ENCODE peak calls at places on chromosomes 4 and X, in eight cellular contexts. One of them, this sample, is unnamed. For H3K9me3, the result is how much of the 10 kb centered on the place peaks cover.

GRCh38 chr4:69760455-69760854 is at the start of gene SULT1B1:
- DNase-seq in neuronal stem cell: no peak
- DNase-seq in colonic mucosa: peak
- DNase-seq in psoas muscle: no peak
- DNase-seq in CD8-positive, alpha-beta memory T cell: peak
- DNase-seq in CD4-positive, CD25-positive, alpha-beta regulatory T cell: no peak
- DNase-seq in MM.1S: peak
- DNase-seq in BE2C: no peak
- DNase-seq in this sample: no peak

GRCh38 chrX:51608071-51608470 is 10.6 kb downstream of the CENPVL3 start:
- DNase-seq in neuronal stem cell: no peak
- DNase-seq in colonic mucosa: no peak
- DNase-seq in psoas muscle: no peak
- DNase-seq in CD8-positive, alpha-beta memory T cell: no peak
- DNase-seq in CD4-positive, CD25-positive, alpha-beta regulatory T cell: no peak
- DNase-seq in MM.1S: peak
- DNase-seq in BE2C: no peak
- DNase-seq in this sample: no peak

GRCh38 chr4:69689530-69690111 is 36.6 kb upstream of the UGT2A1 start:
- DNase-seq in neuronal stem cell: peak
- DNase-seq in colonic mucosa: no peak
- DNase-seq in psoas muscle: no peak
- DNase-seq in CD8-positive, alpha-beta memory T cell: peak
- DNase-seq in CD4-positive, CD25-positive, alpha-beta regulatory T cell: no peak
- DNase-seq in MM.1S: peak
- DNase-seq in BE2C: no peak
- DNase-seq in this sample: no peak

GRCh38 chr4:73721419-73721818 is 18.9 kb upstream of the CXCL8 start:
- DNase-seq in neuronal stem cell: no peak
- DNase-seq in colonic mucosa: no peak
- DNase-seq in psoas muscle: no peak
- DNase-seq in CD8-positive, alpha-beta memory T cell: no peak
- DNase-seq in CD4-positive, CD25-positive, alpha-beta regulatory T cell: no peak
- DNase-seq in MM.1S: no peak
- DNase-seq in BE2C: no peak
- DNase-seq in this sample: no peak

GRCh38 chr4:173450281-173450680 is 51.4 kb upstream of the SCRG1 start:
- DNase-seq in neuronal stem cell: no peak
- DNase-seq in colonic mucosa: no peak
- DNase-seq in psoas muscle: no peak
- DNase-seq in CD8-positive, alpha-beta memory T cell: no peak
- DNase-seq in CD4-positive, CD25-positive, alpha-beta regulatory T cell: no peak
- DNase-seq in MM.1S: no peak
- DNase-seq in BE2C: no peak
- DNase-seq in this sample: no peak

GRCh38 chr4:100843897-100844296 is 326.1 kb upstream of the EMCN start:
- DNase-seq in neuronal stem cell: no peak
- DNase-seq in colonic mucosa: no peak
- DNase-seq in psoas muscle: no peak
- DNase-seq in CD8-positive, alpha-beta memory T cell: no peak
- DNase-seq in CD4-positive, CD25-positive, alpha-beta regulatory T cell: no peak
- DNase-seq in MM.1S: no peak
- DNase-seq in BE2C: no peak
- DNase-seq in this sample: no peak

GRCh38 chr4:117467404-117467803 is 382.0 kb upstream of the TRAM1L1 start:
- DNase-seq in neuronal stem cell: no peak
- DNase-seq in colonic mucosa: no peak
- DNase-seq in psoas muscle: no peak
- DNase-seq in CD8-positive, alpha-beta memory T cell: no peak
- DNase-seq in CD4-positive, CD25-positive, alpha-beta regulatory T cell: no peak
- DNase-seq in MM.1S: no peak
- DNase-seq in BE2C: no peak
- DNase-seq in this sample: no peak

GRCh38 chrX:154369453-154370299 is 4.8 kb downstream of the FLNA start:
- DNase-seq in neuronal stem cell: peak
- DNase-seq in colonic mucosa: peak
- DNase-seq in psoas muscle: peak
- DNase-seq in CD8-positive, alpha-beta memory T cell: peak
- DNase-seq in CD4-positive, CD25-positive, alpha-beta regulatory T cell: peak
- DNase-seq in MM.1S: no peak
- DNase-seq in BE2C: peak
- DNase-seq in this sample: peak

GRCh38 chr4:142721187-142721586 is 124.9 kb downstream of the INPP4B start:
- DNase-seq in neuronal stem cell: no peak
- DNase-seq in colonic mucosa: no peak
- DNase-seq in psoas muscle: no peak
- DNase-seq in CD8-positive, alpha-beta memory T cell: no peak
- DNase-seq in CD4-positive, CD25-positive, alpha-beta regulatory T cell: no peak
- DNase-seq in MM.1S: no peak
- DNase-seq in BE2C: no peak
- DNase-seq in this sample: no peak

GRCh38 chr4:88965053-88965452 is 91.9 kb downstream of the FAM13A start:
- DNase-seq in neuronal stem cell: no peak
- DNase-seq in colonic mucosa: no peak
- DNase-seq in psoas muscle: no peak
- DNase-seq in CD8-positive, alpha-beta memory T cell: no peak
- DNase-seq in CD4-positive, CD25-positive, alpha-beta regulatory T cell: no peak
- DNase-seq in MM.1S: no peak
- DNase-seq in BE2C: no peak
- DNase-seq in this sample: no peak

GRCh38 chr4:107452717-107453116 is 267.3 kb downstream of the PAPSS1 start:
- DNase-seq in neuronal stem cell: no peak
- DNase-seq in colonic mucosa: no peak
- DNase-seq in psoas muscle: no peak
- DNase-seq in CD8-positive, alpha-beta memory T cell: no peak
- DNase-seq in CD4-positive, CD25-positive, alpha-beta regulatory T cell: no peak
- DNase-seq in MM.1S: no peak
- DNase-seq in BE2C: no peak
- DNase-seq in this sample: no peak

GRCh38 chrX:86066998-86067397 is 19.6 kb upstream of the CHM start:
- DNase-seq in neuronal stem cell: no peak
- DNase-seq in colonic mucosa: no peak
- DNase-seq in psoas muscle: no peak
- DNase-seq in CD8-positive, alpha-beta memory T cell: no peak
- DNase-seq in CD4-positive, CD25-positive, alpha-beta regulatory T cell: no peak
- DNase-seq in MM.1S: no peak
- DNase-seq in BE2C: peak
- DNase-seq in this sample: no peak

GRCh38 chr4:121675715-121676114 is 21.1 kb downstream of the ANXA5 start:
- DNase-seq in neuronal stem cell: no peak
- DNase-seq in colonic mucosa: no peak
- DNase-seq in psoas muscle: no peak
- DNase-seq in CD8-positive, alpha-beta memory T cell: no peak
- DNase-seq in CD4-positive, CD25-positive, alpha-beta regulatory T cell: no peak
- DNase-seq in MM.1S: no peak
- DNase-seq in BE2C: no peak
- DNase-seq in this sample: no peak

GRCh38 chr4:73740353-73740778 is at the start of gene CXCL8:
- DNase-seq in neuronal stem cell: no peak
- DNase-seq in colonic mucosa: peak
- DNase-seq in psoas muscle: no peak
- DNase-seq in CD8-positive, alpha-beta memory T cell: no peak
- DNase-seq in CD4-positive, CD25-positive, alpha-beta regulatory T cell: no peak
- DNase-seq in MM.1S: no peak
- DNase-seq in BE2C: no peak
- DNase-seq in this sample: no peak

GRCh38 chrX:65601530-65602281 is 65.7 kb upstream of the MSN start:
- DNase-seq in neuronal stem cell: no peak
- DNase-seq in colonic mucosa: peak
- DNase-seq in psoas muscle: peak
- DNase-seq in CD8-positive, alpha-beta memory T cell: peak
- DNase-seq in CD4-positive, CD25-positive, alpha-beta regulatory T cell: no peak
- DNase-seq in MM.1S: peak
- DNase-seq in BE2C: no peak
- DNase-seq in this sample: peak

GRCh38 chr4:47383829-47384427 is 79.6 kb downstream of the COMMD8 start:
- DNase-seq in neuronal stem cell: peak
- DNase-seq in colonic mucosa: no peak
- DNase-seq in psoas muscle: no peak
- DNase-seq in CD8-positive, alpha-beta memory T cell: peak
- DNase-seq in CD4-positive, CD25-positive, alpha-beta regulatory T cell: no peak
- DNase-seq in MM.1S: peak
- DNase-seq in BE2C: no peak
- DNase-seq in this sample: no peak

GRCh38 chr4:40065010-40065409 is 8.4 kb downstream of the N4BP2 start:
- DNase-seq in neuronal stem cell: no peak
- DNase-seq in colonic mucosa: no peak
- DNase-seq in psoas muscle: no peak
- DNase-seq in CD8-positive, alpha-beta memory T cell: no peak
- DNase-seq in CD4-positive, CD25-positive, alpha-beta regulatory T cell: no peak
- DNase-seq in MM.1S: no peak
- DNase-seq in BE2C: no peak
- DNase-seq in this sample: no peak

GRCh38 chr4:57442241-57442640 is 332.1 kb upstream of the IGFBP7 start:
- DNase-seq in neuronal stem cell: no peak
- DNase-seq in colonic mucosa: no peak
- DNase-seq in psoas muscle: no peak
- DNase-seq in CD8-positive, alpha-beta memory T cell: no peak
- DNase-seq in CD4-positive, CD25-positive, alpha-beta regulatory T cell: no peak
- DNase-seq in MM.1S: no peak
- DNase-seq in BE2C: no peak
- DNase-seq in this sample: no peak

GRCh38 chr4:164215113-164215741 is 538.7 kb upstream of the SMIM31 start:
- DNase-seq in neuronal stem cell: no peak
- DNase-seq in colonic mucosa: no peak
- DNase-seq in psoas muscle: no peak
- DNase-seq in CD8-positive, alpha-beta memory T cell: no peak
- DNase-seq in CD4-positive, CD25-positive, alpha-beta regulatory T cell: no peak
- DNase-seq in MM.1S: no peak
- DNase-seq in BE2C: peak
- DNase-seq in this sample: no peak

GRCh38 chr4:129043523-129043922 is 49.8 kb downstream of the SCLT1 start:
- DNase-seq in neuronal stem cell: no peak
- DNase-seq in colonic mucosa: no peak
- DNase-seq in psoas muscle: no peak
- DNase-seq in CD8-positive, alpha-beta memory T cell: no peak
- DNase-seq in CD4-positive, CD25-positive, alpha-beta regulatory T cell: no peak
- DNase-seq in MM.1S: no peak
- DNase-seq in BE2C: no peak
- DNase-seq in this sample: no peak

GRCh38 chr4:124304936-124305335 is 407.6 kb downstream of the ANKRD50 start:
- DNase-seq in neuronal stem cell: no peak
- DNase-seq in colonic mucosa: no peak
- DNase-seq in psoas muscle: no peak
- DNase-seq in CD8-positive, alpha-beta memory T cell: no peak
- DNase-seq in CD4-positive, CD25-positive, alpha-beta regulatory T cell: no peak
- DNase-seq in MM.1S: no peak
- DNase-seq in BE2C: no peak
- DNase-seq in this sample: no peak

GRCh38 chr4:7291372-7292135 is 99.2 kb downstream of the SORCS2 start:
- DNase-seq in neuronal stem cell: no peak
- DNase-seq in colonic mucosa: no peak
- DNase-seq in psoas muscle: no peak
- DNase-seq in CD8-positive, alpha-beta memory T cell: no peak
- DNase-seq in CD4-positive, CD25-positive, alpha-beta regulatory T cell: no peak
- DNase-seq in MM.1S: no peak
- DNase-seq in BE2C: peak
- DNase-seq in this sample: no peak

GRCh38 chr4:18247189-18247588 is 225.6 kb upstream of the LCORL start:
- DNase-seq in neuronal stem cell: no peak
- DNase-seq in colonic mucosa: no peak
- DNase-seq in psoas muscle: no peak
- DNase-seq in CD8-positive, alpha-beta memory T cell: no peak
- DNase-seq in CD4-positive, CD25-positive, alpha-beta regulatory T cell: no peak
- DNase-seq in MM.1S: peak
- DNase-seq in BE2C: no peak
- DNase-seq in this sample: no peak

DNA sequence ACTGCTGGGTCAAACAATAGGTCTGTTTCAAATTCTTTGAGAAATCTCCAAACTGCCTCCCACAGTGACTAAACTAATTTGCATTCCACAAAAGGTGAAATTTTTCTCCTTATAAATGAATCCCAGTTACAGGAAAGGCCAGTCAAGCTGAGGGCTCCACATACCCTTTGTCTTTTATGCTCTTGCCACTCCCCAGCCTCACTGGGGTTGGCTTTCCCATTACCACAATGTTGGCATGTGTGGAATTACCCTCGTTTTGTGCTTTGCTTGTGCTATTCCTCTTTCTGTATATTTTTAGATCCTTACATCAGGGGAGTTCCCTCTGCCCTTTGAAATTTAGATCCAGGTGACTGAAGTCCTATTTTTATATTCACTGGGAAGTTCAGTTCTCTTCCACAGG is 220.2 kb upstream of the LCORL start:
- DNase-seq in neuronal stem cell: no peak
- DNase-seq in colonic mucosa: no peak
- DNase-seq in psoas muscle: no peak
- DNase-seq in CD8-positive, alpha-beta memory T cell: no peak
- DNase-seq in CD4-positive, CD25-positive, alpha-beta regulatory T cell: no peak
- DNase-seq in MM.1S: no peak
- DNase-seq in BE2C: no peak
- DNase-seq in this sample: no peak
- H3K9me3 ChIP-seq in neuronal stem cell: under half
- H3K9me3 ChIP-seq in colonic mucosa: under half
- H3K9me3 ChIP-seq in psoas muscle: under half
- H3K9me3 ChIP-seq in CD8-positive, alpha-beta memory T cell: under half
- H3K9me3 ChIP-seq in CD4-positive, CD25-positive, alpha-beta regulatory T cell: under half
- H3K9me3 ChIP-seq in MM.1S: under half
- H3K9me3 ChIP-seq in BE2C: under half
- H3K9me3 ChIP-seq in this sample: under half

GRCh38 chrX:48058621-48059295 is 12.7 kb downstream of the ZNF630 start:
- DNase-seq in neuronal stem cell: no peak
- DNase-seq in colonic mucosa: no peak
- DNase-seq in psoas muscle: no peak
- DNase-seq in CD8-positive, alpha-beta memory T cell: no peak
- DNase-seq in CD4-positive, CD25-positive, alpha-beta regulatory T cell: no peak
- DNase-seq in MM.1S: no peak
- DNase-seq in BE2C: no peak
- DNase-seq in this sample: no peak
- H3K9me3 ChIP-seq in neuronal stem cell: under half
- H3K9me3 ChIP-seq in colonic mucosa: under half
- H3K9me3 ChIP-seq in psoas muscle: under half
- H3K9me3 ChIP-seq in CD8-positive, alpha-beta memory T cell: under half
- H3K9me3 ChIP-seq in CD4-positive, CD25-positive, alpha-beta regulatory T cell: under half
- H3K9me3 ChIP-seq in MM.1S: under half
- H3K9me3 ChIP-seq in BE2C: under half
- H3K9me3 ChIP-seq in this sample: under half

DNA sequence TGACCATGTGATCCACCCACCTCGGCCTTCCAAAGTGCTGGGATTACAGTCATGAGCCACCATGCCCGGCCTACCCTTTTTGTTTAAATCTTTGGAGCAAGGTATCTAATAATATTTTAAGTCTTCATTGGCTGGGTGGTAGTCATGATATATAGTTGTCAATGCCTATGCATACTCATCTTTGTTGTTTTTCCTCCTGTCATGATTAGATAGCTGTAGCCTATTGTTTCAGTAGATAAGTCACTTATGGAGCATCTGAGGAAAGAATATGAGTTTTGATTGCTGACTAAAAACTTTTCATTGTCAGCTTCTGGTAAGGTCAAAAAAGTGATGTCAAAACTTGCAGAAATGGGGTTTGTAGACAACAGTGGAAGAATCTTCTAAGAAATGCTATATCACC is 119.8 kb downstream of the KDM6A start:
- DNase-seq in neuronal stem cell: no peak
- DNase-seq in colonic mucosa: no peak
- DNase-seq in psoas muscle: no peak
- DNase-seq in CD8-positive, alpha-beta memory T cell: no peak
- DNase-seq in CD4-positive, CD25-positive, alpha-beta regulatory T cell: no peak
- DNase-seq in MM.1S: no peak
- DNase-seq in BE2C: no peak
- DNase-seq in this sample: no peak
- H3K9me3 ChIP-seq in neuronal stem cell: under half
- H3K9me3 ChIP-seq in colonic mucosa: under half
- H3K9me3 ChIP-seq in psoas muscle: under half
- H3K9me3 ChIP-seq in CD8-positive, alpha-beta memory T cell: under half
- H3K9me3 ChIP-seq in CD4-positive, CD25-positive, alpha-beta regulatory T cell: under half
- H3K9me3 ChIP-seq in MM.1S: under half
- H3K9me3 ChIP-seq in BE2C: under half
- H3K9me3 ChIP-seq in this sample: under half

GRCh38 chr4:78809295-78809694 is 33.1 kb downstream of the BMP2K start:
- DNase-seq in neuronal stem cell: no peak
- DNase-seq in colonic mucosa: no peak
- DNase-seq in psoas muscle: no peak
- DNase-seq in CD8-positive, alpha-beta memory T cell: no peak
- DNase-seq in CD4-positive, CD25-positive, alpha-beta regulatory T cell: no peak
- DNase-seq in MM.1S: no peak
- DNase-seq in BE2C: no peak
- DNase-seq in this sample: no peak
- H3K9me3 ChIP-seq in neuronal stem cell: under half
- H3K9me3 ChIP-seq in colonic mucosa: under half
- H3K9me3 ChIP-seq in psoas muscle: under half
- H3K9me3 ChIP-seq in CD8-positive, alpha-beta memory T cell: under half
- H3K9me3 ChIP-seq in CD4-positive, CD25-positive, alpha-beta regulatory T cell: under half
- H3K9me3 ChIP-seq in MM.1S: under half
- H3K9me3 ChIP-seq in BE2C: under half
- H3K9me3 ChIP-seq in this sample: under half

This sample was measured in T-helper 17 cell.